ENCODE peak calls at places on chromosomes 6 and 20, in nine cellular contexts. T is tibial nerve, D is heart left ventricle, F is HepG2, B is ovary, J is body of pancreas, I is sigmoid colon, V is HCT116, C is breast epithelium. S is an unnamed sample.

GRCh38 chr6:133242761-133243590 is 1.8 kb downstream of the EYA4 start:
- DNase-seq in T (no peak), D (peak; percentile 21), F (no peak), B (no peak), J (peak; percentile 5), I (no peak), V (no peak), C (no peak), S (peak; percentile 89)

GRCh38 chr6:29142349-29142748 is 28.4 kb upstream of the OR2J2 start:
- DNase-seq in T (no peak), D (no peak), F (no peak), B (no peak), J (no peak), I (no peak), V (no peak), C (no peak), S (no peak)

GRCh38 chr20:4150095-4150492 is 134.7 kb upstream of the RNF24 start:
- DNase-seq in T (no peak), D (no peak), F (no peak), B (peak; percentile 48), J (no peak), I (peak; percentile 63), V (no peak), C (no peak), S (no peak)

GRCh38 chr6:125858427-125859320 is 67.9 kb downstream of the NCOA7 start:
- DNase-seq in T (no peak), D (peak; percentile 47), F (peak; percentile 80), B (no peak), J (peak; percentile 71), I (peak; percentile 67), V (peak; percentile 42), C (peak; percentile 51), S (peak; percentile 9)

GRCh38 chr6:22026160-22026678 is 270.6 kb downstream of the PRL start:
- DNase-seq in T (no peak), D (no peak), F (no peak), B (no peak), J (no peak), I (no peak), V (no peak), C (no peak), S (no peak)

GRCh38 chr6:43367245-43367984 is 2.0 kb downstream of the ZNF318 start:
- DNase-seq in T (no peak), D (no peak), F (no peak), B (no peak), J (no peak), I (no peak), V (no peak), C (no peak), S (no peak)

GRCh38 chr6:45003400-45003799 is 324.7 kb upstream of the RUNX2 start:
- DNase-seq in T (no peak), D (no peak), F (peak; percentile 28), B (no peak), J (no peak), I (no peak), V (no peak), C (no peak), S (no peak)

GRCh38 chr6:129183681-129184216 is 300.8 kb downstream of the LAMA2 start:
- DNase-seq in T (no peak), D (no peak), F (no peak), B (no peak), J (no peak), I (no peak), V (peak; percentile 56), C (no peak), S (no peak)

GRCh38 chr6:26159417-26160273 is 72.4 kb downstream of the HFE start:
- DNase-seq in T (no peak), D (no peak), F (no peak), B (no peak), J (no peak), I (no peak), V (no peak), C (no peak), S (no peak)
- TF ChIP-seq POLR2A in T (no peak), D (no peak), F (no peak), B (no peak), J (peak; percentile 41), I (no peak), V (no peak), C (no peak), S (no peak)

GRCh38 chr6:75113446-75113845 is 92.4 kb downstream of the COL12A1 start:
- DNase-seq in T (no peak), D (no peak), F (no peak), B (no peak), J (no peak), I (no peak), V (no peak), C (no peak), S (no peak)
- H3K36me3 ChIP-seq in T (no peaks in the 10 kb centered on the region), D (peaks cover 22% of the 10 kb centered on the region), F (no peaks in the 10 kb centered on the region), B (no peaks in the 10 kb centered on the region), J (no peaks in the 10 kb centered on the region), I (no peaks in the 10 kb centered on the region), V (peaks cover 12% of the 10 kb centered on the region), C (no peaks in the 10 kb centered on the region), S (no peaks in the 10 kb centered on the region)

DNA sequence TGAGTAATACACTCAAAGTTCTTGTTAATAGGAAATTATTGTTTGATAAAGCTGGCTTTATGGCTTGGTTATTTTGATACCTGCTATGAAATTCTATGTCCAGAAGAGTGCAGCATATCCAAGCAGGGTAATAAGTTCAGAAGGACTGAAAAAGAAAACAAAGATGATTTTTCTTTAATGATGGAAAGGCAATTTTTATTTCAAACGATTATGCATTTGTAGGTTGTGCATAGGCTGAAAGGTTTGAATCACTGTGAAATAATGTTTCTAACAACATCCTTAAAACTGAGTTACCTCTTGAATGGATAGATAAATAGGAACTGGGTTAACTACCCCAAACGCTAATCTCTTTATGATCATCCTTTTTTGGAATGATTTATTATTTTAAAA is 1.4 kb upstream of the MAN1A1 start:
- DNase-seq in T (no peak), D (no peak), F (no peak), B (no peak), J (no peak), I (no peak), V (peak; percentile 22), C (no peak), S (no peak)
- TF ChIP-seq CTCF in T (no peak), D (peak; percentile 64), F (peak; percentile 62), B (peak; percentile 11), J (peak; percentile 72), I (peak; percentile 11), V (peak; percentile 66), C (no peak), S (no peak)

DNA sequence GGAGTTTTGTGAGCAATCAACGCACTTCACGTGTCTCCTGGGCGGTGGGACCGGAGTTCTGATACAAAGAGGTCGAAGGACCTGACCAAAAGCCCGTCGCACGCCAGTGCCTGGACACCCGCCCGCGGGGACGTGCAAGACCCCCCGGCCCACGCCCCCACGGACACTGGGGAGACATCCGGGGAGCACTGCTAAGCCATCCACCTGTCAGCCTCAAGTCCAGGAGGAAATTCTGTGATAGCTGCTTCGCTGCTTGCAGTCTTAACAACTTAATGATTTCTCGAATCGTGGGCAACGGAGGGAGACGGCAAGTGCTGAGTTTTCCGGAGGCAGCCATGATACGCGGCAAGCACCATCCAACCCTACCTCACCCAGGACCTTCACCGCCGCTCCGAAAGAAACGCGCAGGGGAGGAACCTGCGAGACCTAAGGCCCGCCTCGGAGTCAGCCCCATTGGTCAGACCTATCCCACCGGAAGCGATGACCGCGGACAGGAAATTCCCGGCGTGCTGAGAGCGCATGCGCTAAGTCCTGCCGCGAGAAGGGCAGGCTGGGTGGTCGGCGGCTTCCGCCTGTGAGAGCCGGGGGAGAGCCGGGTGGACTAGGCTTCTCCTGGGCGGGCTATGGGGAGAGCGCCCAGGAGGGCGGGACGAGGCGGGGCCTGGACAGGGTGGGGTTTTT is at the start of gene TFB1M:
- DNase-seq in T (peak; percentile 94), D (peak; percentile 98), F (peak; percentile 99), B (peak; percentile 99), J (peak; percentile 98), I (peak; percentile 99), V (peak; percentile 98), C (peak; percentile 98), S (peak; percentile 98)
- TF ChIP-seq POLR2A in T (peak; percentile 74), D (no peak), F (peak; percentile 91), B (peak; percentile 70), J (peak; percentile 94), I (peak; percentile 73), V (no peak), C (no peak), S (peak; percentile 94)

GRCh38 chr20:49136817-49137571 is 51.1 kb downstream of the STAU1 start:
- DNase-seq in T (no peak), D (no peak), F (peak; percentile 43), B (no peak), J (no peak), I (no peak), V (no peak), C (no peak), S (no peak)
- H3K36me3 ChIP-seq in T (no peaks in the 10 kb centered on the region), D (peaks cover 59% of the 10 kb centered on the region), F (peaks cover 28% of the 10 kb centered on the region), B (no peaks in the 10 kb centered on the region), J (peaks cover 2% of the 10 kb centered on the region), I (peaks cover 5% of the 10 kb centered on the region), V (peaks cover 14% of the 10 kb centered on the region), C (no peaks in the 10 kb centered on the region), S (no peaks in the 10 kb centered on the region)

GRCh38 chr6:157615411-157615763 is 207.7 kb upstream of the SNX9 start:
- DNase-seq in T (no peak), D (no peak), F (no peak), B (no peak), J (no peak), I (no peak), V (no peak), C (no peak), S (no peak)
- TF ChIP-seq CTCF in T (no peak), D (no peak), F (peak; percentile 57), B (no peak), J (no peak), I (no peak), V (peak; percentile 26), C (no peak), S (no peak)

GRCh38 chr6:130676077-130676772 is 151.0 kb upstream of the SMLR1 start:
- DNase-seq in T (no peak), D (peak; percentile 32), F (no peak), B (peak; percentile 71), J (peak; percentile 17), I (peak; percentile 85), V (no peak), C (no peak), S (no peak)
- TF ChIP-seq POLR2A in T (no peak), D (no peak), F (no peak), B (no peak), J (no peak), I (no peak), V (no peak), C (no peak), S (no peak)

GRCh38 chr6:139037490-139037889 is 8.9 kb downstream of the ABRACL start:
- DNase-seq in T (no peak), D (no peak), F (no peak), B (no peak), J (no peak), I (no peak), V (no peak), C (no peak), S (no peak)
- H3K36me3 ChIP-seq in T (no peaks in the 10 kb centered on the region), D (peaks cover 41% of the 10 kb centered on the region), F (no peaks in the 10 kb centered on the region), B (no peaks in the 10 kb centered on the region), J (no peaks in the 10 kb centered on the region), I (no peaks in the 10 kb centered on the region), V (no peaks in the 10 kb centered on the region), C (no peaks in the 10 kb centered on the region), S (no peaks in the 10 kb centered on the region)

S was measured in gastrocnemius medialis.